ENCODE peak calls at places on chromosomes 16 and 17, in ten cellular contexts. C, X, M, N, Y, O, U, Z, Q and T are unnamed samples.

GRCh38 chr16:87463722-87464690 is 28.8 kb downstream of the ZCCHC14 start:
- DNase-seq in X (peak), Z (no peak), M (no peak), Y (peak), N (peak), Q (peak), U (no peak), C (no peak), O (peak), T (peak)

GRCh38 chr17:51054748-51055147 is 65.9 kb downstream of the SPAG9 start:
- DNase-seq in U (no peak), Q (no peak), Y (no peak), O (no peak), X (no peak), Z (no peak), C (no peak), N (no peak), M (no peak), T (no peak)

GRCh38 chr16:72099377-72099818 is 5.8 kb downstream of the DHX38 start:
- DNase-seq in X (peak), Q (peak), C (no peak), O (peak), M (no peak), U (peak), Y (peak), Z (no peak), N (peak), T (peak)

GRCh38 chr17:51764387-51764971 is 394.0 kb downstream of the CA10 start:
- DNase-seq in Y (peak), Q (peak), M (no peak), C (no peak), X (peak), U (peak), N (peak), Z (no peak), O (peak), T (peak)

GRCh38 chr16:1042776-1043349 is 29.7 kb upstream of the SSTR5 start:
- DNase-seq in N (no peak), Z (no peak), O (peak), Q (no peak), U (no peak), X (no peak), M (no peak), Y (no peak), C (no peak), T (no peak)

GRCh38 chr16:30183236-30183960 is at the start of gene CORO1A:
- DNase-seq in C (peak), O (peak), M (peak), Z (peak), Q (peak), N (peak), U (peak), Y (peak), X (peak), T (peak)

GRCh38 chr17:79813826-79814623 is 17.1 kb upstream of the CBX8 start:
- DNase-seq in O (no peak), Z (no peak), X (no peak), Y (no peak), C (no peak), U (no peak), N (no peak), M (peak), Q (no peak), T (no peak)

GRCh38 chr17:75639771-75640555 is 6.7 kb downstream of the SMIM5 start:
- DNase-seq in Q (peak), Y (no peak), N (no peak), Z (no peak), X (no peak), U (no peak), C (no peak), M (no peak), O (no peak), T (no peak)

GRCh38 chr17:79944821-79945391 is 90.8 kb downstream of the TBC1D16 start:
- DNase-seq in Q (no peak), M (peak), O (no peak), U (no peak), Z (peak), Y (no peak), C (no peak), N (no peak), X (no peak), T (no peak)

GRCh38 chr17:65482201-65482600 is 79.2 kb downstream of the AXIN2 start:
- DNase-seq in N (no peak), Z (no peak), X (no peak), C (no peak), Y (no peak), Q (no peak), O (no peak), M (no peak), U (no peak), T (no peak)

GRCh38 chr16:14628806-14629611 is 1.1 kb downstream of the PARN start:
- DNase-seq in Z (no peak), X (no peak), Q (no peak), O (no peak), C (no peak), Y (peak), U (no peak), N (no peak), M (no peak), T (peak)

GRCh38 chr16:63697736-63698135 is 1424.1 kb downstream of the CDH11 start:
- DNase-seq in Y (no peak), C (no peak), N (no peak), Z (no peak), O (no peak), Q (no peak), U (no peak), X (no peak), M (no peak), T (no peak)